ENCODE peak calls at places on chromosomes 1 and 21, in four cellular contexts. X is BJ, H is AG08396, A is ELR. Y is an unnamed sample.

GRCh38 chr21:44090332-44090731 is 16.9 kb upstream of the PWP2 start:
- DNase-seq in X (no peak), H (no peak), A (no peak), Y (no peak)

GRCh38 chr1:90127288-90127953 is 132.5 kb downstream of the ZNF326 start:
- DNase-seq in X (no peak), H (no peak), A (no peak), Y (no peak)

GRCh38 chr1:234722904-234723588 is 113.1 kb upstream of the IRF2BP2 start:
- DNase-seq in X (peak; percentile 74), H (peak; percentile 54), A (peak; percentile 94), Y (peak; percentile 58)

GRCh38 chr1:51551848-51552296 is 32.8 kb upstream of the EPS15 start:
- DNase-seq in X (no peak), H (no peak), A (no peak), Y (no peak)

GRCh38 chr1:41811978-41812852 is 106.5 kb downstream of the HIVEP3 start:
- DNase-seq in X (peak; percentile 76), H (peak; percentile 49), A (peak; percentile 89), Y (peak; percentile 32)

GRCh38 chr1:111599781-111600180 is 19.8 kb upstream of the RAP1A start:
- DNase-seq in X (no peak), H (no peak), A (no peak), Y (no peak)

GRCh38 chr1:197775282-197776262 is at the start of gene DENND1B:
- DNase-seq in X (no peak), H (peak; percentile 30), A (peak; percentile 60), Y (peak; percentile 80)

GRCh38 chr1:200367841-200368534 is 41.8 kb downstream of the ZNF281 start:
- DNase-seq in X (peak; percentile 52), H (peak; percentile 28), A (peak; percentile 41), Y (no peak)

GRCh38 chr1:33626801-33627200 is 154.4 kb downstream of the ZSCAN20 start:
- DNase-seq in X (no peak), H (no peak), A (no peak), Y (no peak)

GRCh38 chr1:27760411-27760810 is 12.6 kb upstream of the STX12 start:
- DNase-seq in X (no peak), H (no peak), A (peak; percentile 2), Y (no peak)